ENCODE peak calls at places on chromosome 13, in five cellular contexts. One of them, this sample, is unnamed.

GRCh38 chr13:95124959-95125358 is 176.3 kb downstream of the ABCC4 start:
- DNase-seq in dorsolateral prefrontal cortex: no peak
- DNase-seq in foreskin fibroblast: no peak
- DNase-seq in ovary: no peak
- DNase-seq in pancreas: no peak
- DNase-seq in this sample: no peak

GRCh38 chr13:39317284-39317683 is 279.0 kb downstream of the NHLRC3 start:
- DNase-seq in dorsolateral prefrontal cortex: no peak
- DNase-seq in foreskin fibroblast: peak
- DNase-seq in ovary: peak
- DNase-seq in pancreas: no peak
- DNase-seq in this sample: peak

GRCh38 chr13:88450515-88450914 is 779.3 kb downstream of the SLITRK5 start:
- DNase-seq in dorsolateral prefrontal cortex: no peak
- DNase-seq in foreskin fibroblast: no peak
- DNase-seq in ovary: no peak
- DNase-seq in pancreas: no peak
- DNase-seq in this sample: no peak

GRCh38 chr13:38880397-38880796 is 110.2 kb downstream of the STOML3 start:
- DNase-seq in dorsolateral prefrontal cortex: no peak
- DNase-seq in foreskin fibroblast: no peak
- DNase-seq in ovary: no peak
- DNase-seq in pancreas: no peak
- DNase-seq in this sample: no peak

GRCh38 chr13:81480634-81481033 is 1139.7 kb upstream of the SPRY2 start:
- DNase-seq in dorsolateral prefrontal cortex: no peak
- DNase-seq in foreskin fibroblast: no peak
- DNase-seq in ovary: no peak
- DNase-seq in pancreas: no peak
- DNase-seq in this sample: peak

GRCh38 chr13:45042539-45042938 is 53.2 kb downstream of the GPALPP1 start:
- DNase-seq in dorsolateral prefrontal cortex: no peak
- DNase-seq in foreskin fibroblast: peak
- DNase-seq in ovary: no peak
- DNase-seq in pancreas: no peak
- DNase-seq in this sample: peak

GRCh38 chr13:80109313-80109712 is 231.6 kb downstream of the SPRY2 start:
- DNase-seq in dorsolateral prefrontal cortex: no peak
- DNase-seq in foreskin fibroblast: peak
- DNase-seq in ovary: no peak
- DNase-seq in pancreas: no peak
- DNase-seq in this sample: no peak

GRCh38 chr13:38849316-38849715 is 141.3 kb downstream of the STOML3 start:
- DNase-seq in dorsolateral prefrontal cortex: no peak
- DNase-seq in foreskin fibroblast: no peak
- DNase-seq in ovary: no peak
- DNase-seq in pancreas: no peak
- DNase-seq in this sample: no peak

GRCh38 chr13:97889803-97890202 is 63.7 kb upstream of the IPO5 start:
- DNase-seq in dorsolateral prefrontal cortex: no peak
- DNase-seq in foreskin fibroblast: peak
- DNase-seq in ovary: no peak
- DNase-seq in pancreas: no peak
- DNase-seq in this sample: no peak

GRCh38 chr13:113208424-113209335 is at the start of gene PCID2:
- DNase-seq in dorsolateral prefrontal cortex: peak
- DNase-seq in foreskin fibroblast: peak
- DNase-seq in ovary: peak
- DNase-seq in pancreas: peak
- DNase-seq in this sample: peak

GRCh38 chr13:46641274-46642081 is 88.5 kb downstream of the LRCH1 start:
- DNase-seq in dorsolateral prefrontal cortex: no peak
- DNase-seq in foreskin fibroblast: no peak
- DNase-seq in ovary: no peak
- DNase-seq in pancreas: no peak
- DNase-seq in this sample: peak

GRCh38 chr13:75402787-75403186 is 79.2 kb downstream of the TBC1D4 start:
- DNase-seq in dorsolateral prefrontal cortex: peak
- DNase-seq in foreskin fibroblast: no peak
- DNase-seq in ovary: peak
- DNase-seq in pancreas: no peak
- DNase-seq in this sample: no peak

GRCh38 chr13:51728275-51728673 is 75.7 kb downstream of the DHRS12 start:
- DNase-seq in dorsolateral prefrontal cortex: no peak
- DNase-seq in foreskin fibroblast: no peak
- DNase-seq in ovary: no peak
- DNase-seq in pancreas: no peak
- DNase-seq in this sample: no peak

GRCh38 chr13:66036024-66036614 is 1194.0 kb downstream of the PCDH9 start:
- DNase-seq in dorsolateral prefrontal cortex: no peak
- DNase-seq in foreskin fibroblast: peak
- DNase-seq in ovary: no peak
- DNase-seq in pancreas: no peak
- DNase-seq in this sample: peak

GRCh38 chr13:22235285-22235949 is 564.5 kb downstream of the FGF9 start:
- DNase-seq in dorsolateral prefrontal cortex: no peak
- DNase-seq in foreskin fibroblast: no peak
- DNase-seq in ovary: peak
- DNase-seq in pancreas: no peak
- DNase-seq in this sample: no peak

GRCh38 chr13:103799028-103799427 is 732.8 kb upstream of the SLC10A2 start:
- DNase-seq in dorsolateral prefrontal cortex: no peak
- DNase-seq in foreskin fibroblast: no peak
- DNase-seq in ovary: no peak
- DNase-seq in pancreas: no peak
- DNase-seq in this sample: peak

GRCh38 chr13:63124863-63125262 is 1709.2 kb upstream of the PCDH20 start:
- DNase-seq in dorsolateral prefrontal cortex: no peak
- DNase-seq in foreskin fibroblast: peak
- DNase-seq in ovary: no peak
- DNase-seq in pancreas: no peak
- DNase-seq in this sample: peak

GRCh38 chr13:49524740-49525501 is 29.2 kb downstream of the PHF11 start:
- DNase-seq in dorsolateral prefrontal cortex: no peak
- DNase-seq in foreskin fibroblast: no peak
- DNase-seq in ovary: no peak
- DNase-seq in pancreas: no peak
- DNase-seq in this sample: no peak

GRCh38 chr13:77417897-77418296 is 91.0 kb upstream of the MYCBP2 start:
- DNase-seq in dorsolateral prefrontal cortex: no peak
- DNase-seq in foreskin fibroblast: peak
- DNase-seq in ovary: no peak
- DNase-seq in pancreas: no peak
- DNase-seq in this sample: no peak

GRCh38 chr13:29707876-29708543 is 112.5 kb upstream of the SLC7A1 start:
- DNase-seq in dorsolateral prefrontal cortex: no peak
- DNase-seq in foreskin fibroblast: peak
- DNase-seq in ovary: no peak
- DNase-seq in pancreas: peak
- DNase-seq in this sample: peak

GRCh38 chr13:35219021-35219420 is 257.5 kb downstream of the MAB21L1 start:
- DNase-seq in dorsolateral prefrontal cortex: no peak
- DNase-seq in foreskin fibroblast: no peak
- DNase-seq in ovary: no peak
- DNase-seq in pancreas: no peak
- DNase-seq in this sample: no peak

GRCh38 chr13:73952683-73953082 is 181.5 kb downstream of the KLF12 start:
- DNase-seq in dorsolateral prefrontal cortex: no peak
- DNase-seq in foreskin fibroblast: no peak
- DNase-seq in ovary: no peak
- DNase-seq in pancreas: no peak
- DNase-seq in this sample: no peak

GRCh38 chr13:97723655-97724054 is 229.8 kb upstream of the IPO5 start:
- DNase-seq in dorsolateral prefrontal cortex: no peak
- DNase-seq in foreskin fibroblast: no peak
- DNase-seq in ovary: no peak
- DNase-seq in pancreas: no peak
- DNase-seq in this sample: no peak

GRCh38 chr13:30105381-30105780 is 202.0 kb downstream of the KATNAL1 start:
- DNase-seq in dorsolateral prefrontal cortex: no peak
- DNase-seq in foreskin fibroblast: peak
- DNase-seq in ovary: no peak
- DNase-seq in pancreas: no peak
- DNase-seq in this sample: no peak

GRCh38 chr13:91036886-91037285 is 310.6 kb upstream of the MIR17HG start:
- DNase-seq in dorsolateral prefrontal cortex: no peak
- DNase-seq in foreskin fibroblast: no peak
- DNase-seq in ovary: no peak
- DNase-seq in pancreas: no peak
- DNase-seq in this sample: no peak

GRCh38 chr13:25744176-25744575 is 307.6 kb downstream of the SHISA2 start:
- DNase-seq in dorsolateral prefrontal cortex: no peak
- DNase-seq in foreskin fibroblast: peak
- DNase-seq in ovary: no peak
- DNase-seq in pancreas: no peak
- DNase-seq in this sample: peak

GRCh38 chr13:113493315-113493951 is 2.9 kb upstream of the DCUN1D2 start:
- DNase-seq in dorsolateral prefrontal cortex: no peak
- DNase-seq in foreskin fibroblast: peak
- DNase-seq in ovary: no peak
- DNase-seq in pancreas: no peak
- DNase-seq in this sample: peak

GRCh38 chr13:44815507-44816074 is 173.7 kb downstream of the NUFIP1 start:
- DNase-seq in dorsolateral prefrontal cortex: no peak
- DNase-seq in foreskin fibroblast: peak
- DNase-seq in ovary: peak
- DNase-seq in pancreas: peak
- DNase-seq in this sample: peak

GRCh38 chr13:42990991-42991891 is 800 bp downstream of the EPSTI1 start:
- DNase-seq in dorsolateral prefrontal cortex: no peak
- DNase-seq in foreskin fibroblast: no peak
- DNase-seq in ovary: no peak
- DNase-seq in pancreas: no peak
- DNase-seq in this sample: no peak

GRCh38 chr13:42991892-42992584 is at the start of gene EPSTI1:
- DNase-seq in dorsolateral prefrontal cortex: peak
- DNase-seq in foreskin fibroblast: peak
- DNase-seq in ovary: peak
- DNase-seq in pancreas: peak
- DNase-seq in this sample: peak

GRCh38 chr13:42986176-42986574 is 5.9 kb downstream of the EPSTI1 start:
- DNase-seq in dorsolateral prefrontal cortex: no peak
- DNase-seq in foreskin fibroblast: no peak
- DNase-seq in ovary: no peak
- DNase-seq in pancreas: no peak
- DNase-seq in this sample: no peak

GRCh38 chr13:42992585-42993122 is 613 bp upstream of the EPSTI1 start:
- DNase-seq in dorsolateral prefrontal cortex: no peak
- DNase-seq in foreskin fibroblast: no peak
- DNase-seq in ovary: no peak
- DNase-seq in pancreas: no peak
- DNase-seq in this sample: peak

GRCh38 chr13:42990147-42990990 is 1.7 kb downstream of the EPSTI1 start:
- DNase-seq in dorsolateral prefrontal cortex: no peak
- DNase-seq in foreskin fibroblast: peak
- DNase-seq in ovary: no peak
- DNase-seq in pancreas: no peak
- DNase-seq in this sample: peak
- H3K4me3 ChIP-seq in dorsolateral prefrontal cortex: peak
- H3K4me3 ChIP-seq in foreskin fibroblast: no peak
- H3K4me3 ChIP-seq in ovary: no peak
- H3K4me3 ChIP-seq in pancreas: no peak
- H3K4me3 ChIP-seq in this sample: peak

GRCh38 chr13:100550433-100550832 is 38.2 kb downstream of the GGACT start:
- DNase-seq in dorsolateral prefrontal cortex: peak
- DNase-seq in foreskin fibroblast: peak
- DNase-seq in ovary: peak
- DNase-seq in pancreas: no peak
- DNase-seq in this sample: peak

GRCh38 chr13:100546713-100547405 is 41.7 kb downstream of the GGACT start:
- DNase-seq in dorsolateral prefrontal cortex: no peak
- DNase-seq in foreskin fibroblast: no peak
- DNase-seq in ovary: no peak
- DNase-seq in pancreas: no peak
- DNase-seq in this sample: no peak

GRCh38 chr13:100549316-100549715 is 39.3 kb downstream of the GGACT start:
- DNase-seq in dorsolateral prefrontal cortex: no peak
- DNase-seq in foreskin fibroblast: no peak
- DNase-seq in ovary: no peak
- DNase-seq in pancreas: no peak
- DNase-seq in this sample: no peak

GRCh38 chr13:100545684-100546061 is 42.9 kb downstream of the GGACT start:
- DNase-seq in dorsolateral prefrontal cortex: no peak
- DNase-seq in foreskin fibroblast: no peak
- DNase-seq in ovary: no peak
- DNase-seq in pancreas: no peak
- DNase-seq in this sample: no peak

DNA sequence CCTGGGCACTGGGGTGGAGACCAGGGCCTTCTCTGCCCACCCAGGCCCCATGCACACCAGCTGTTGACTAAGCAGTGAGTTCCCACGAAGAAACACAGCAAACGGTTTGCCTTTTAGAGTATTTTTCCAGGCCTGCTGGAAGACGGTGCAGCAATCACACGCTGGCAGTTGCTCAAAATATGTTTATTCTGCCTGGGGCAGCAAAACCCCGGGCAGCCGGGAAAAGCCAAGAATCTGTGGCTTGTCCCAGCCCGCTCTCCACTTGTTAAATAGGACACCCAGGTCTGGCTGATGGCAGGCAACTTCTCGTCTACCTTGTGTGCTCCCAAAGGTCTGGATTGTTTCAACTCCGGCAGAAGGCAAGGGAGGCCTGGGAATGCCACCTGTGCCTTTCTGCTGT is 40.8 kb downstream of the GGACT start:
- DNase-seq in dorsolateral prefrontal cortex: no peak
- DNase-seq in foreskin fibroblast: peak
- DNase-seq in ovary: no peak
- DNase-seq in pancreas: no peak
- DNase-seq in this sample: no peak
- TF ChIP-seq CTCF in dorsolateral prefrontal cortex: no peak
- TF ChIP-seq CTCF in foreskin fibroblast: no peak
- TF ChIP-seq CTCF in ovary: no peak
- TF ChIP-seq CTCF in pancreas: no peak
- TF ChIP-seq CTCF in this sample: no peak

GRCh38 chr13:33918199-33918932 is 100.4 kb downstream of the RFC3 start:
- DNase-seq in dorsolateral prefrontal cortex: no peak
- DNase-seq in foreskin fibroblast: peak
- DNase-seq in ovary: no peak
- DNase-seq in pancreas: no peak
- DNase-seq in this sample: peak
- H3K4me3 ChIP-seq in dorsolateral prefrontal cortex: no peak
- H3K4me3 ChIP-seq in foreskin fibroblast: no peak
- H3K4me3 ChIP-seq in ovary: no peak
- H3K4me3 ChIP-seq in pancreas: no peak
- H3K4me3 ChIP-seq in this sample: no peak

DNA sequence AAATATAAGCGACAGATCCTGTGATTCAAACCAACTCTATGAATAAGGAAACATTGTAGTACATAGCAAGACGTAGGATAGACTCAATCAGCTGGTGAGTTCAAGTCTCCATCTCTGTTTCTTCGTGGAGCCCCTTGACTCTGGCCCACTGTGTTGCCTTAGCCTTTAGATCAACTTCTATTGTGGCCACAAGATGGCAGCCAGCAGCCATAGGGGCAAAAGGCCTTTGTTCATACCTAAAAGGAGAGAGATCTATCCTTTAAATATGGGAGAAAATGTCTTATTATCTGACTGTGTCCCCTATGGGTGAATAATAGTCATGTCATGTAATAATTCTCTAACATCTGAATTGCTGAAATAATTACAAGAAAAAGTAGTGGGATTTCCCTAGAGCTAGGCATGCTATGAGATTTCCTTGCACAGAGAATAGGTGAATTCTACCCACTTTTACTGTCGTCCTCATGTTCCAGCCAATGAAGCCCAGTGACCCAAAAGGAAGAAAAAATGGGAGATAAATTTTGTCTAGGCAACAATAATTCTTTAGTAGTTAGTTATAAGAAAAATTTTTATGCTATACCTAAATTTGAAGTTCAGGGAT is 129.4 kb downstream of the PCDH20 start:
- DNase-seq in dorsolateral prefrontal cortex: no peak
- DNase-seq in foreskin fibroblast: no peak
- DNase-seq in ovary: no peak
- DNase-seq in pancreas: no peak
- DNase-seq in this sample: no peak
- TF ChIP-seq CTCF in dorsolateral prefrontal cortex: no peak
- TF ChIP-seq CTCF in foreskin fibroblast: no peak
- TF ChIP-seq CTCF in ovary: no peak
- TF ChIP-seq CTCF in pancreas: no peak
- TF ChIP-seq CTCF in this sample: no peak